ENCODE peak calls at places on chromosome 17, in seven cellular contexts. One of them, this sample, is unnamed.

GRCh38 chr17:82914375-82914774 is 74.6 kb upstream of the ZNF750 start:
- DNase-seq in stimulated activated CD8-positive, alpha-beta memory T cell treated with anti-CD3 and anti-CD28 coated beads, Interleukin-12 subunit alpha, Interleukin-12 subunit beta, amount 100 ng/mL, for 4 hours: no peak
- DNase-seq in cardiac muscle cell: no peak
- DNase-seq in activated CD8-positive, alpha-beta memory T cell treated with anti-CD3 and anti-CD28 coated beads for 1 hour: no peak
- DNase-seq in NCI-H510A: no peak
- DNase-seq in astrocyte of the cerebellum: no peak
- DNase-seq in T-cell: no peak
- DNase-seq in this sample: no peak

GRCh38 chr17:50469671-50470305 is 1.1 kb upstream of the CHAD start:
- DNase-seq in stimulated activated CD8-positive, alpha-beta memory T cell treated with anti-CD3 and anti-CD28 coated beads, Interleukin-12 subunit alpha, Interleukin-12 subunit beta, amount 100 ng/mL, for 4 hours: no peak
- DNase-seq in astrocyte of the cerebellum: no peak
- DNase-seq in cardiac muscle cell: no peak
- DNase-seq in NCI-H510A: no peak
- DNase-seq in T-cell: no peak
- DNase-seq in activated CD8-positive, alpha-beta memory T cell treated with anti-CD3 and anti-CD28 coated beads for 1 hour: no peak
- DNase-seq in this sample: no peak

GRCh38 chr17:48722201-48722907 is at the start of gene PRAC1:
- DNase-seq in T-cell: no peak
- DNase-seq in stimulated activated CD8-positive, alpha-beta memory T cell treated with anti-CD3 and anti-CD28 coated beads, Interleukin-12 subunit alpha, Interleukin-12 subunit beta, amount 100 ng/mL, for 4 hours: no peak
- DNase-seq in cardiac muscle cell: no peak
- DNase-seq in NCI-H510A: peak; percentile 84
- DNase-seq in activated CD8-positive, alpha-beta memory T cell treated with anti-CD3 and anti-CD28 coated beads for 1 hour: no peak
- DNase-seq in astrocyte of the cerebellum: no peak
- DNase-seq in this sample: no peak

GRCh38 chr17:9158545-9159452 is 137.5 kb downstream of the NTN1 start:
- DNase-seq in T-cell: no peak
- DNase-seq in stimulated activated CD8-positive, alpha-beta memory T cell treated with anti-CD3 and anti-CD28 coated beads, Interleukin-12 subunit alpha, Interleukin-12 subunit beta, amount 100 ng/mL, for 4 hours: no peak
- DNase-seq in NCI-H510A: no peak
- DNase-seq in activated CD8-positive, alpha-beta memory T cell treated with anti-CD3 and anti-CD28 coated beads for 1 hour: no peak
- DNase-seq in cardiac muscle cell: no peak
- DNase-seq in astrocyte of the cerebellum: no peak
- DNase-seq in this sample: no peak

GRCh38 chr17:68101992-68102758 is 66.6 kb downstream of the KPNA2 start:
- DNase-seq in activated CD8-positive, alpha-beta memory T cell treated with anti-CD3 and anti-CD28 coated beads for 1 hour: no peak
- DNase-seq in astrocyte of the cerebellum: no peak
- DNase-seq in stimulated activated CD8-positive, alpha-beta memory T cell treated with anti-CD3 and anti-CD28 coated beads, Interleukin-12 subunit alpha, Interleukin-12 subunit beta, amount 100 ng/mL, for 4 hours: no peak
- DNase-seq in T-cell: no peak
- DNase-seq in cardiac muscle cell: peak; percentile 3
- DNase-seq in NCI-H510A: peak; percentile 4
- DNase-seq in this sample: peak; percentile 38

GRCh38 chr17:76940293-76940692 is 72.1 kb downstream of the MGAT5B start:
- DNase-seq in NCI-H510A: no peak
- DNase-seq in stimulated activated CD8-positive, alpha-beta memory T cell treated with anti-CD3 and anti-CD28 coated beads, Interleukin-12 subunit alpha, Interleukin-12 subunit beta, amount 100 ng/mL, for 4 hours: no peak
- DNase-seq in cardiac muscle cell: no peak
- DNase-seq in astrocyte of the cerebellum: no peak
- DNase-seq in T-cell: no peak
- DNase-seq in activated CD8-positive, alpha-beta memory T cell treated with anti-CD3 and anti-CD28 coated beads for 1 hour: no peak
- DNase-seq in this sample: no peak

GRCh38 chr17:68600123-68600880 is 865 bp downstream of the FAM20A start:
- DNase-seq in stimulated activated CD8-positive, alpha-beta memory T cell treated with anti-CD3 and anti-CD28 coated beads, Interleukin-12 subunit alpha, Interleukin-12 subunit beta, amount 100 ng/mL, for 4 hours: no peak
- DNase-seq in T-cell: no peak
- DNase-seq in cardiac muscle cell: peak; percentile 80
- DNase-seq in activated CD8-positive, alpha-beta memory T cell treated with anti-CD3 and anti-CD28 coated beads for 1 hour: no peak
- DNase-seq in NCI-H510A: peak; percentile 6
- DNase-seq in astrocyte of the cerebellum: no peak
- DNase-seq in this sample: peak; percentile 28

GRCh38 chr17:29709861-29710849 is 87.4 kb upstream of the CORO6 start:
- DNase-seq in T-cell: no peak
- DNase-seq in stimulated activated CD8-positive, alpha-beta memory T cell treated with anti-CD3 and anti-CD28 coated beads, Interleukin-12 subunit alpha, Interleukin-12 subunit beta, amount 100 ng/mL, for 4 hours: no peak
- DNase-seq in NCI-H510A: no peak
- DNase-seq in astrocyte of the cerebellum: no peak
- DNase-seq in activated CD8-positive, alpha-beta memory T cell treated with anti-CD3 and anti-CD28 coated beads for 1 hour: no peak
- DNase-seq in cardiac muscle cell: no peak
- DNase-seq in this sample: no peak

GRCh38 chr17:35189291-35189690 is 4.9 kb downstream of the SLC35G3 start:
- DNase-seq in stimulated activated CD8-positive, alpha-beta memory T cell treated with anti-CD3 and anti-CD28 coated beads, Interleukin-12 subunit alpha, Interleukin-12 subunit beta, amount 100 ng/mL, for 4 hours: no peak
- DNase-seq in NCI-H510A: no peak
- DNase-seq in astrocyte of the cerebellum: no peak
- DNase-seq in activated CD8-positive, alpha-beta memory T cell treated with anti-CD3 and anti-CD28 coated beads for 1 hour: no peak
- DNase-seq in T-cell: no peak
- DNase-seq in cardiac muscle cell: no peak
- DNase-seq in this sample: no peak

GRCh38 chr17:40110026-40110425 is 9.6 kb upstream of the NR1D1 start:
- DNase-seq in astrocyte of the cerebellum: no peak
- DNase-seq in T-cell: no peak
- DNase-seq in cardiac muscle cell: no peak
- DNase-seq in NCI-H510A: no peak
- DNase-seq in activated CD8-positive, alpha-beta memory T cell treated with anti-CD3 and anti-CD28 coated beads for 1 hour: no peak
- DNase-seq in stimulated activated CD8-positive, alpha-beta memory T cell treated with anti-CD3 and anti-CD28 coated beads, Interleukin-12 subunit alpha, Interleukin-12 subunit beta, amount 100 ng/mL, for 4 hours: no peak
- DNase-seq in this sample: no peak

GRCh38 chr17:69335018-69335417 is 8.1 kb upstream of the ABCA5 start:
- DNase-seq in T-cell: no peak
- DNase-seq in astrocyte of the cerebellum: peak; percentile 8
- DNase-seq in NCI-H510A: no peak
- DNase-seq in activated CD8-positive, alpha-beta memory T cell treated with anti-CD3 and anti-CD28 coated beads for 1 hour: no peak
- DNase-seq in stimulated activated CD8-positive, alpha-beta memory T cell treated with anti-CD3 and anti-CD28 coated beads, Interleukin-12 subunit alpha, Interleukin-12 subunit beta, amount 100 ng/mL, for 4 hours: no peak
- DNase-seq in cardiac muscle cell: peak; percentile 23
- DNase-seq in this sample: peak; percentile 19

GRCh38 chr17:41864498-41864836 is 756 bp downstream of the KLHL11 start:
- DNase-seq in astrocyte of the cerebellum: no peak
- DNase-seq in activated CD8-positive, alpha-beta memory T cell treated with anti-CD3 and anti-CD28 coated beads for 1 hour: peak; percentile 19
- DNase-seq in stimulated activated CD8-positive, alpha-beta memory T cell treated with anti-CD3 and anti-CD28 coated beads, Interleukin-12 subunit alpha, Interleukin-12 subunit beta, amount 100 ng/mL, for 4 hours: no peak
- DNase-seq in cardiac muscle cell: peak; percentile 59
- DNase-seq in NCI-H510A: no peak
- DNase-seq in T-cell: no peak
- DNase-seq in this sample: no peak

This sample was measured in naive thymus-derived CD4-positive, alpha-beta T cell.